ENCODE peak calls at places on chromosomes 2 and 18, in five cellular contexts. One of them, this sample, is unnamed.

GRCh38 chr2:17084882-17085281 is 419.2 kb upstream of the CYRIA start:
- DNase-seq in cardiac fibroblast: no peak
- DNase-seq in lower lobe of right lung: no peak
- DNase-seq in effector memory CD4-positive, alpha-beta T cell: no peak
- DNase-seq in neural progenitor cell: no peak
- DNase-seq in this sample: no peak

GRCh38 chr18:10322408-10322807 is 132.0 kb upstream of the APCDD1 start:
- DNase-seq in lower lobe of right lung: no peak
- DNase-seq in cardiac fibroblast: no peak
- DNase-seq in neural progenitor cell: no peak
- DNase-seq in effector memory CD4-positive, alpha-beta T cell: no peak
- DNase-seq in this sample: no peak

GRCh38 chr2:207217442-207217841 is 51.7 kb upstream of the KLF7 start:
- DNase-seq in cardiac fibroblast: no peak
- DNase-seq in neural progenitor cell: no peak
- DNase-seq in effector memory CD4-positive, alpha-beta T cell: no peak
- DNase-seq in lower lobe of right lung: no peak
- DNase-seq in this sample: no peak

GRCh38 chr18:46555724-46556123 is 101.3 kb downstream of the LOXHD1 start:
- DNase-seq in neural progenitor cell: peak; percentile 69
- DNase-seq in effector memory CD4-positive, alpha-beta T cell: no peak
- DNase-seq in lower lobe of right lung: no peak
- DNase-seq in cardiac fibroblast: peak; percentile 2
- DNase-seq in this sample: no peak

GRCh38 chr2:175806115-175806470 is 196.0 kb downstream of the LNPK start:
- DNase-seq in cardiac fibroblast: no peak
- DNase-seq in lower lobe of right lung: no peak
- DNase-seq in effector memory CD4-positive, alpha-beta T cell: no peak
- DNase-seq in neural progenitor cell: peak; percentile 13
- DNase-seq in this sample: no peak

GRCh38 chr2:101803945-101804696 is 106.6 kb downstream of the MAP4K4 start:
- DNase-seq in lower lobe of right lung: no peak
- DNase-seq in cardiac fibroblast: peak; percentile 79
- DNase-seq in effector memory CD4-positive, alpha-beta T cell: no peak
- DNase-seq in neural progenitor cell: peak; percentile 89
- DNase-seq in this sample: no peak

GRCh38 chr2:60899230-60899891 is 18.0 kb downstream of the REL start:
- DNase-seq in cardiac fibroblast: no peak
- DNase-seq in effector memory CD4-positive, alpha-beta T cell: no peak
- DNase-seq in neural progenitor cell: no peak
- DNase-seq in lower lobe of right lung: no peak
- DNase-seq in this sample: no peak

GRCh38 chr2:122368576-122369243 is 613.3 kb downstream of the TSN start:
- DNase-seq in cardiac fibroblast: peak; percentile 28
- DNase-seq in effector memory CD4-positive, alpha-beta T cell: no peak
- DNase-seq in lower lobe of right lung: no peak
- DNase-seq in neural progenitor cell: no peak
- DNase-seq in this sample: no peak

GRCh38 chr2:39743170-39743851 is 35.7 kb downstream of the THUMPD2 start:
- DNase-seq in neural progenitor cell: peak; percentile 25
- DNase-seq in lower lobe of right lung: no peak
- DNase-seq in cardiac fibroblast: peak; percentile 29
- DNase-seq in effector memory CD4-positive, alpha-beta T cell: no peak
- DNase-seq in this sample: no peak

GRCh38 chr2:26139269-26140183 is 33.4 kb upstream of the GAREM2 start:
- DNase-seq in effector memory CD4-positive, alpha-beta T cell: no peak
- DNase-seq in neural progenitor cell: no peak
- DNase-seq in cardiac fibroblast: no peak
- DNase-seq in lower lobe of right lung: no peak
- DNase-seq in this sample: no peak

GRCh38 chr2:127220807-127221527 is 868 bp upstream of the CYP27C1 start:
- DNase-seq in lower lobe of right lung: no peak
- DNase-seq in effector memory CD4-positive, alpha-beta T cell: no peak
- DNase-seq in neural progenitor cell: peak; percentile 65
- DNase-seq in cardiac fibroblast: no peak
- DNase-seq in this sample: peak; percentile 85

GRCh38 chr2:218627939-218628338 is 20.2 kb downstream of the PLCD4 start:
- DNase-seq in cardiac fibroblast: no peak
- DNase-seq in effector memory CD4-positive, alpha-beta T cell: no peak
- DNase-seq in lower lobe of right lung: no peak
- DNase-seq in neural progenitor cell: no peak
- DNase-seq in this sample: no peak

GRCh38 chr2:226835796-226836547 is at the start of gene RHBDD1:
- DNase-seq in cardiac fibroblast: peak; percentile 97
- DNase-seq in effector memory CD4-positive, alpha-beta T cell: peak; percentile 83
- DNase-seq in lower lobe of right lung: peak; percentile 96
- DNase-seq in neural progenitor cell: peak; percentile 96
- DNase-seq in this sample: peak; percentile 98

GRCh38 chr18:64372850-64373249 is 224.0 kb upstream of the LINC00305 start:
- DNase-seq in lower lobe of right lung: no peak
- DNase-seq in cardiac fibroblast: no peak
- DNase-seq in neural progenitor cell: no peak
- DNase-seq in effector memory CD4-positive, alpha-beta T cell: no peak
- DNase-seq in this sample: no peak

GRCh38 chr2:33223851-33224250 is 252.6 kb upstream of the RASGRP3 start:
- DNase-seq in cardiac fibroblast: no peak
- DNase-seq in lower lobe of right lung: no peak
- DNase-seq in neural progenitor cell: no peak
- DNase-seq in effector memory CD4-positive, alpha-beta T cell: no peak
- DNase-seq in this sample: no peak

GRCh38 chr2:233165895-233166661 is 85.4 kb upstream of the ATG16L1 start:
- DNase-seq in neural progenitor cell: no peak
- DNase-seq in lower lobe of right lung: peak; percentile 88
- DNase-seq in cardiac fibroblast: peak; percentile 20
- DNase-seq in effector memory CD4-positive, alpha-beta T cell: no peak
- DNase-seq in this sample: peak; percentile 91

GRCh38 chr18:37179384-37179783 is 350.5 kb downstream of the KIAA1328 start:
- DNase-seq in lower lobe of right lung: no peak
- DNase-seq in cardiac fibroblast: no peak
- DNase-seq in effector memory CD4-positive, alpha-beta T cell: no peak
- DNase-seq in neural progenitor cell: no peak
- DNase-seq in this sample: no peak

GRCh38 chr2:65351234-65351947 is 81.0 kb downstream of the SPRED2 start:
- DNase-seq in cardiac fibroblast: peak; percentile 50
- DNase-seq in effector memory CD4-positive, alpha-beta T cell: no peak
- DNase-seq in neural progenitor cell: no peak
- DNase-seq in lower lobe of right lung: no peak
- DNase-seq in this sample: peak; percentile 74

GRCh38 chr18:28606686-28607085 is 429.8 kb upstream of the CDH2 start:
- DNase-seq in lower lobe of right lung: no peak
- DNase-seq in neural progenitor cell: no peak
- DNase-seq in cardiac fibroblast: peak; percentile 56
- DNase-seq in effector memory CD4-positive, alpha-beta T cell: no peak
- DNase-seq in this sample: no peak

GRCh38 chr18:46040747-46041104 is 31.3 kb downstream of the PSTPIP2 start:
- DNase-seq in cardiac fibroblast: no peak
- DNase-seq in lower lobe of right lung: no peak
- DNase-seq in neural progenitor cell: no peak
- DNase-seq in effector memory CD4-positive, alpha-beta T cell: no peak
- DNase-seq in this sample: no peak

GRCh38 chr2:222448806-222449205 is 24.5 kb downstream of the SGPP2 start:
- DNase-seq in effector memory CD4-positive, alpha-beta T cell: no peak
- DNase-seq in neural progenitor cell: no peak
- DNase-seq in lower lobe of right lung: no peak
- DNase-seq in cardiac fibroblast: peak; percentile 94
- DNase-seq in this sample: no peak

GRCh38 chr18:1559563-1559962 is 654.9 kb downstream of the ADCYAP1 start:
- DNase-seq in cardiac fibroblast: no peak
- DNase-seq in lower lobe of right lung: no peak
- DNase-seq in neural progenitor cell: no peak
- DNase-seq in effector memory CD4-positive, alpha-beta T cell: no peak
- DNase-seq in this sample: peak; percentile 34

DNA sequence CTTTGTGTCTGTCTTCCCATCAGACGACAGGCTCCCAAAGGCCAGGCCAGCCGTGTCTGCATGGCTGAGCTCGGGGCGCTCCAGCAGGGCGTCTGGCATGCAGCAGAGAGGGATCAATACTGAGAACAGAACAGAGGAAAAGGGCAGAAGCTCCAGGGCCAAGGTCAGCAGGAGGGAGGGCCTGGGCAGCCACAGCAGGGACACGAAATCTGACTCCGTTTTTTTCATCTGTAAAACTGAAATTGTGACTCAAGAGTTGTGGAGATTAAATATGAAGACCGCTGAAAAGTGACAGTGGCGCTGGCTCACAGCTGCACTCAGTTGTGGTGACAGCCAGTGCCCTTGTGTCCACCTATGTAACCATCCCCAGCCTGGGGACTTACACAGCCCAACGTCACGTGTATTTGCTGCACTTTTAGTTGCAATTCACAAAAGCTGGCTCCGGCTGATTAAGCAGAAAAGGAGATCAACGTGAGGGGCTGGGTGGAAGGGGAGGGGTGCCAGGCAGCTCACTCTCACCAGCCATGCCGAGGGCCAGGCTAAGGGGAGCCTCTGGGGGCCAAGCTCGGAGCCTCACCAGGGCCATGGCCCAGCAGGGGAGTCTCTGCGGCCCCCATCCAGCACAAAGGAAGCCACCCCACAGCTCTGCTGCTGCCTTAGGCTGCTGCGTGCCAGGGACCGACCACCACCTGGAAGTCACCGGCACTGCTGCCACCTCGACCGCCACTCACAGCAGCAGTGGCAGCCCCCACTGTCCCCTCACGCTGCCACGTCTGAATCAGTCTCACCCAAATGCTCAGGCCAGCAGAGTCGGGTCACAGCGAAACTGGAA is 74.7 kb downstream of the EIPR1 start:
- DNase-seq in cardiac fibroblast: no peak
- DNase-seq in lower lobe of right lung: peak; percentile 41
- DNase-seq in effector memory CD4-positive, alpha-beta T cell: no peak
- DNase-seq in neural progenitor cell: peak; percentile 26
- DNase-seq in this sample: peak; percentile 42
- H3K4me3 ChIP-seq in cardiac fibroblast: peak overlapping the region; percentile 17
- H3K4me3 ChIP-seq in lower lobe of right lung: peak overlapping the region; percentile 28
- H3K4me3 ChIP-seq in effector memory CD4-positive, alpha-beta T cell: no peak overlapping the region
- H3K4me3 ChIP-seq in neural progenitor cell: no peak overlapping the region
- H3K4me3 ChIP-seq in this sample: peak overlapping the region; percentile 57

GRCh38 chr2:147665035-147665434 is 179.8 kb upstream of the ACVR2A start:
- DNase-seq in neural progenitor cell: no peak
- DNase-seq in cardiac fibroblast: no peak
- DNase-seq in effector memory CD4-positive, alpha-beta T cell: no peak
- DNase-seq in lower lobe of right lung: no peak
- DNase-seq in this sample: no peak

GRCh38 chr2:147660680-147661079 is 184.1 kb upstream of the ACVR2A start:
- DNase-seq in neural progenitor cell: no peak
- DNase-seq in cardiac fibroblast: no peak
- DNase-seq in effector memory CD4-positive, alpha-beta T cell: no peak
- DNase-seq in lower lobe of right lung: no peak
- DNase-seq in this sample: no peak

GRCh38 chr2:147662221-147662620 is 182.6 kb upstream of the ACVR2A start:
- DNase-seq in effector memory CD4-positive, alpha-beta T cell: no peak
- DNase-seq in lower lobe of right lung: no peak
- DNase-seq in neural progenitor cell: no peak
- DNase-seq in cardiac fibroblast: no peak
- DNase-seq in this sample: no peak

GRCh38 chr2:147663153-147663961 is 181.5 kb upstream of the ACVR2A start:
- DNase-seq in neural progenitor cell: no peak
- DNase-seq in lower lobe of right lung: no peak
- DNase-seq in cardiac fibroblast: no peak
- DNase-seq in effector memory CD4-positive, alpha-beta T cell: no peak
- DNase-seq in this sample: peak; percentile 76

GRCh38 chr2:147663964-147664363 is 180.9 kb upstream of the ACVR2A start:
- DNase-seq in lower lobe of right lung: no peak
- DNase-seq in effector memory CD4-positive, alpha-beta T cell: no peak
- DNase-seq in cardiac fibroblast: no peak
- DNase-seq in neural progenitor cell: no peak
- DNase-seq in this sample: no peak
- H3K4me3 ChIP-seq in lower lobe of right lung: no peak overlapping the region
- H3K4me3 ChIP-seq in effector memory CD4-positive, alpha-beta T cell: peak overlapping the region; percentile 40
- H3K4me3 ChIP-seq in cardiac fibroblast: no peak overlapping the region
- H3K4me3 ChIP-seq in neural progenitor cell: no peak overlapping the region
- H3K4me3 ChIP-seq in this sample: no peak overlapping the region

GRCh38 chr2:199470672-199471442 is 13.1 kb upstream of the SATB2 start:
- DNase-seq in effector memory CD4-positive, alpha-beta T cell: no peak
- DNase-seq in lower lobe of right lung: no peak
- DNase-seq in cardiac fibroblast: no peak
- DNase-seq in neural progenitor cell: peak; percentile 45
- DNase-seq in this sample: peak; percentile 76
- H3K4me3 ChIP-seq in effector memory CD4-positive, alpha-beta T cell: no peak overlapping the region
- H3K4me3 ChIP-seq in lower lobe of right lung: no peak overlapping the region
- H3K4me3 ChIP-seq in cardiac fibroblast: no peak overlapping the region
- H3K4me3 ChIP-seq in neural progenitor cell: peak overlapping the region; percentile 60
- H3K4me3 ChIP-seq in this sample: peak overlapping the region; percentile 67

GRCh38 chr18:35029770-35030169 is 11.4 kb upstream of the MAPRE2 start:
- DNase-seq in cardiac fibroblast: peak; percentile 33
- DNase-seq in neural progenitor cell: no peak
- DNase-seq in lower lobe of right lung: no peak
- DNase-seq in effector memory CD4-positive, alpha-beta T cell: no peak
- DNase-seq in this sample: no peak

GRCh38 chr18:35028556-35028955 is 12.7 kb upstream of the MAPRE2 start:
- DNase-seq in effector memory CD4-positive, alpha-beta T cell: no peak
- DNase-seq in cardiac fibroblast: peak; percentile 61
- DNase-seq in lower lobe of right lung: no peak
- DNase-seq in neural progenitor cell: no peak
- DNase-seq in this sample: no peak

GRCh38 chr18:35029103-35029502 is 12.1 kb upstream of the MAPRE2 start:
- DNase-seq in effector memory CD4-positive, alpha-beta T cell: no peak
- DNase-seq in cardiac fibroblast: peak; percentile 52
- DNase-seq in lower lobe of right lung: peak; percentile 38
- DNase-seq in neural progenitor cell: no peak
- DNase-seq in this sample: no peak

GRCh38 chr18:35032113-35032512 is 9.1 kb upstream of the MAPRE2 start:
- DNase-seq in effector memory CD4-positive, alpha-beta T cell: no peak
- DNase-seq in lower lobe of right lung: no peak
- DNase-seq in neural progenitor cell: no peak
- DNase-seq in cardiac fibroblast: no peak
- DNase-seq in this sample: no peak

DNA sequence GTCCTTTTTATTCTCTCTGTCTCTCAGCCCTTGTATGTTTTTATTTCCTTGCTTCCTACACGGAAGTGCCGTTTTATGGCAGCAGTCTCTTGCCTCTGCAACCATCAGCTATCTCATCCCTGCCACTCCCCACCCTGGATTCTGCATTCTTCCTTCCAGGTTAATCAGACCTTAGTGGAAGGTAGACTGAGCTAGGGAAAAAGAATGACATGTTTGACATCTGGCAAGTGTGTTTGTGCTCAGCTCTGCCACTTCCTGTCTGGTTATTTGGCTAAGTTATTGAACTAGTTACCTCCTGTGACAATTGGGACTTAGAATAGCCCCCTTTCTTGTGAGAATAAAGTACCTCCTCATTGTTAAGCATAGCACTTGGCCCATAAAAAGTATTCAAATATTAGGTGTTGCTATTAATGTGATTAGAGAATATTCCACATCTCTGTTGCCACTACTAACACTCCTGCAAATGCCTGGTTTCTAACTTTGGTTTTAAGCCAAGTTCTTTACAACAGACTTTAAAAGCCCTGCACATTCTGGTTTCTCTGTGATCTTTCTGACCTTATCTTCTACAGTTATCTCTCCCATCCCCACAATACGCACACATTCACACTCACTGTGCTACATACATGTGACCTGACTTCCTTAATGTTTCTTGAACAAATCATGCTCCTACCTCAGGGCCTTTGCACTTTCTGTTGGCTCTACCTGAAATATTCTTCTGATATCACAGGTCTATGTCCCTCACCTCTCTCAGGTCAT is 10.8 kb upstream of the MAPRE2 start:
- DNase-seq in effector memory CD4-positive, alpha-beta T cell: no peak
- DNase-seq in lower lobe of right lung: no peak
- DNase-seq in cardiac fibroblast: no peak
- DNase-seq in neural progenitor cell: no peak
- DNase-seq in this sample: no peak
- H3K4me3 ChIP-seq in effector memory CD4-positive, alpha-beta T cell: peak overlapping the region; percentile 31
- H3K4me3 ChIP-seq in lower lobe of right lung: peak overlapping the region; percentile 37
- H3K4me3 ChIP-seq in cardiac fibroblast: no peak overlapping the region
- H3K4me3 ChIP-seq in neural progenitor cell: no peak overlapping the region
- H3K4me3 ChIP-seq in this sample: peak overlapping the region; percentile 45

This sample was measured in osteoblast.